ENCODE peak calls at places on chromosome 15, in nine cellular contexts. H, N, M, B, Q, D, C, T and S are unnamed samples.

GRCh38 chr15:35161694-35162093 is 76.6 kb upstream of the NANOGP8 start:
- DNase-seq in B (no peak), T (no peak), C (no peak), H (no peak), M (no peak), D (no peak), Q (no peak), N (no peak), S (no peak)

GRCh38 chr15:36136054-36136453 is 443.4 kb upstream of the CDIN1 start:
- DNase-seq in B (peak; percentile 35), T (no peak), M (no peak), C (no peak), N (no peak), Q (no peak), H (no peak), D (no peak), S (no peak)

GRCh38 chr15:77002436-77002835 is 7.5 kb downstream of the PSTPIP1 start:
- DNase-seq in D (no peak), N (no peak), H (no peak), C (no peak), M (no peak), Q (peak; percentile 63), B (no peak), T (no peak), S (no peak)

GRCh38 chr15:47718474-47719440 is 1.5 kb downstream of the SEMA6D start:
- DNase-seq in D (peak; percentile 17), Q (no peak), T (no peak), C (no peak), N (peak; percentile 45), M (peak; percentile 21), H (no peak), B (peak; percentile 54), S (no peak)

GRCh38 chr15:95839367-95839782 is 491.1 kb upstream of the NR2F2 start:
- DNase-seq in Q (no peak), D (no peak), M (no peak), C (peak; percentile 66), H (no peak), N (no peak), B (no peak), T (no peak), S (no peak)

GRCh38 chr15:42736178-42736792 is 643 bp downstream of the CDAN1 start:
- DNase-seq in B (no peak), M (no peak), Q (peak; percentile 44), T (peak; percentile 8), D (no peak), N (peak; percentile 70), H (no peak), C (no peak), S (no peak)

GRCh38 chr15:22884344-22884743 is 45.9 kb downstream of the NIPA2 start:
- DNase-seq in D (no peak), C (no peak), N (no peak), T (no peak), Q (no peak), H (no peak), B (no peak), M (no peak), S (no peak)

GRCh38 chr15:27704939-27705514 is 394.1 kb downstream of the OCA2 start:
- DNase-seq in N (no peak), D (no peak), H (no peak), B (no peak), C (no peak), M (no peak), Q (no peak), T (no peak), S (no peak)

GRCh38 chr15:27665002-27665401 is 434.1 kb downstream of the OCA2 start:
- DNase-seq in B (no peak), N (no peak), Q (no peak), H (no peak), T (no peak), C (no peak), M (no peak), D (no peak), S (no peak)

GRCh38 chr15:74369084-74369745 is 1.8 kb upstream of the CYP11A1 start:
- DNase-seq in B (no peak), C (no peak), H (no peak), M (no peak), T (no peak), N (peak; percentile 74), Q (no peak), D (no peak), S (no peak)

GRCh38 chr15:74368121-74368520 is 675 bp upstream of the CYP11A1 start:
- DNase-seq in D (no peak), M (no peak), B (no peak), T (no peak), Q (no peak), N (no peak), H (no peak), C (no peak), S (no peak)

GRCh38 chr15:74364936-74365618 is 2.4 kb downstream of the CYP11A1 start:
- DNase-seq in Q (no peak), T (no peak), H (no peak), N (no peak), D (no peak), C (no peak), M (no peak), B (peak; percentile 37), S (no peak)

GRCh38 chr15:74365619-74366445 is 1.6 kb downstream of the CYP11A1 start:
- DNase-seq in T (no peak), D (peak; percentile 32), H (no peak), B (peak; percentile 41), Q (no peak), C (no peak), N (peak; percentile 77), M (peak; percentile 44), S (peak; percentile 66)

GRCh38 chr15:74367296-74367854 is at the start of gene CYP11A1:
- DNase-seq in N (no peak), C (no peak), Q (no peak), B (no peak), D (no peak), T (no peak), H (no peak), M (no peak), S (no peak)
- TF ChIP-seq POLR2A in N (no peak), C (no peak), Q (no peak), B (no peak), D (no peak), T (no peak), H (no peak), M (no peak), S (no peak)

GRCh38 chr15:45611305-45611704 is 23.5 kb upstream of the SQOR start:
- DNase-seq in H (no peak), Q (peak; percentile 40), T (no peak), N (no peak), D (no peak), M (no peak), B (no peak), C (no peak), S (no peak)
- TF ChIP-seq CTCF in H (no peak), Q (peak; percentile 22), T (peak; percentile 59), N (no peak), D (no peak), M (peak; percentile 24), B (peak; percentile 54), C (peak; percentile 53), S (peak; percentile 41)

GRCh38 chr15:99181544-99181943 is 67.8 kb downstream of the TTC23 start:
- DNase-seq in T (no peak), D (peak; percentile 16), M (peak; percentile 56), N (no peak), C (no peak), B (no peak), H (no peak), Q (peak; percentile 34), S (no peak)
- TF ChIP-seq POLR2A in T (no peak), D (no peak), M (no peak), N (no peak), C (no peak), B (no peak), H (no peak), Q (no peak), S (no peak)

DNA sequence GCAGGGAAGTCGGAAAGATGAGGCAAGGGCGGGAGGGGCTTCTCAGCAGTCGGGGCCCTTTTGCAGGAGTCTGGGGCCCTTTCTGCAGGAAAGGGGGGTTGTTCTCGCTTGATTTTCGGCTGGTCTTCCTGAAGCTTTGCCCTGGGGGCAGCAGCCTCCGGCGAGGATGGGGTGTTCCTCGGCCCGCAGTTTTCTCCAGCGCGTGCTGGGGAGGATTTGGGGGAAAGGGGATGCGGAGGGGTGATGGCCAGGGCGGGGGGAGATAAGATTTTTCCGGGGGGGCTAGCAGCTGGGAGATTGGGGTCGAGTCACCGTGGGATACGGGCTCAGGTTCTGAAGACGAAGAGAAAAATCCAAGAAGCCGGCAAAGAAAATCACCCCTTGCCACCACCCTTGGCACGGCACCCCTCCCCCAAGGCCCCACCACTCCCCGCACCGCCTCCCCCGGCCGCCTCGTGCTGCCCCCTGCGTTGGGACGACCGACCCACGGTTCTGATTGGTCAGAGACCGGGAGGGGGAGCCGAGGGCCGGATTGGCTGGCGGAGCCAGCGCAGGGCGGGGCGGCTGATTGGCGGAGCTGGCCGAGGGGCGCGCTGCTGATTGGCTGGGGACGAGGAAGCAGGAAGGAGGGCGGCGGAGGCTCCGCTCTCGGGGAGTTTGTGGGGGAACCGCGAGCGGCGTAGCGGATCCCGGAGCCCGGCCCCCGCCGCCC is at the start of gene BAHD1:
- DNase-seq in B (peak; percentile 92), M (peak; percentile 98), C (peak; percentile 76), N (peak; percentile 98), H (peak; percentile 98), T (peak; percentile 96), Q (peak; percentile 98), D (peak; percentile 97), S (peak; percentile 98)
- TF ChIP-seq CTCF in B (no peak), M (no peak), C (peak; percentile 5), N (no peak), H (no peak), T (no peak), Q (no peak), D (no peak), S (no peak)

GRCh38 chr15:70261083-70261482 is 163.4 kb upstream of the TLE3 start:
- DNase-seq in D (no peak), C (no peak), Q (no peak), B (no peak), M (no peak), N (no peak), T (no peak), H (no peak), S (no peak)
- TF ChIP-seq POLR2A in D (no peak), C (no peak), Q (no peak), B (no peak), M (no peak), N (no peak), T (no peak), H (no peak), S (no peak)

DNA sequence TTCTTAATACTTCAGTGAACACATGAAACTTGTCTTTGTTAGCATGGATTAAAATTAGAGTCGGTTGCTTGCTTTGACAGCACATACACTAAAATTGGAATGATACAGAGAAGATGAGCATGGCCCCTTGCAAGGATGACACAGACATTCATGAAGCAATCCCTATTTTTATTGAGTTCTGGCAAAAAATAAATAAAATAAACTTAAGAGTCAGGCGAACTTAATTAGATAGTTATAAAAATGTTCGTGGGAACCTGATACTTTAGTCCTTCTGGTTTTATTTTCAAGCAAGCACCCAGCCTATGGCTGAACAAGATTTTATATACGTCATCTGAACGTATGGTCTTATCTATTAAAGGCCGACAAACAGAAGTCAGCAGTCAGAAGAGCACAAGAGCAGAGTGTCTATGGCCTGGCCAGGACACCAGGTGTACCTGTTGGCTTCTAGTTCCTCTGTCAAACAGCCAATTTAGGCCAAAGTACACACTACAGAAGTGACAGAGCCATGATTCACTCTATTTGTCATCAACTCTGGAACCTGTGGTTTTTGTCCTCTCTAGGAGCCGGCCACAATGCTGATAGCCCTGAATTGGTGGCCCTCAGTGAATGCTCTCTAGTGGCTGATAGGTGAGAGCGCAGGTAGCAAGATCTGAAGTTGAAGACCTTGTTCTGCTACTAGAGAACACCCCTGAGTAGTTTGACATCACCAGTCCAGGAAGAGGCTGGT is 64.3 kb downstream of the LEO1 start:
- DNase-seq in Q (no peak), M (no peak), D (peak; percentile 85), N (no peak), C (no peak), B (peak; percentile 42), H (no peak), T (peak; percentile 39), S (peak; percentile 46)
- TF ChIP-seq CTCF in Q (no peak), M (no peak), D (no peak), N (no peak), C (no peak), B (no peak), H (no peak), T (peak; percentile 22), S (peak; percentile 51)